ENCODE peak calls at places on chromosomes 16 and 17, in nine cellular contexts. R, S, I, Q, U, N, K, M and J are unnamed samples.
A peak's percentile ranks its signal among the peaks of the same experiment; 100 is the strongest.

GRCh38 chr17:7324438-7324779 is 4.7 kb downstream of the NEURL4 start:
- DNase-seq in R (no peak), S (no peak), I (no peak), Q (no peak), U (no peak), N (no peak), K (no peak), M (no peak), J (no peak)

GRCh38 chr16:30053376-30054015 is 12.1 kb upstream of the ALDOA start:
- DNase-seq in R (no peak), S (no peak), I (no peak), Q (no peak), U (no peak), N (no peak), K (no peak), M (no peak), J (no peak)

GRCh38 chr16:684961-685696 is 995 bp upstream of the JMJD8 start:
- DNase-seq in R (no peak), S (no peak), I (no peak), Q (peak; percentile 43), U (no peak), N (no peak), K (no peak), M (no peak), J (no peak)

GRCh38 chr17:65856865-65857264 is 295.4 kb upstream of the AXIN2 start:
- DNase-seq in R (no peak), S (no peak), I (no peak), Q (no peak), U (no peak), N (no peak), K (no peak), M (no peak), J (no peak)

GRCh38 chr17:866568-867087 is 84.5 kb downstream of the MRM3 start:
- DNase-seq in R (no peak), S (no peak), I (no peak), Q (no peak), U (no peak), N (no peak), K (no peak), M (no peak), J (no peak)

GRCh38 chr16:75420987-75421819 is 12.1 kb downstream of the CFDP1 start:
- DNase-seq in R (no peak), S (peak; percentile 39), I (no peak), Q (peak; percentile 73), U (peak; percentile 80), N (no peak), K (no peak), M (no peak), J (no peak)

GRCh38 chr17:5437721-5438317 is 1.1 kb downstream of the C1QBP start:
- DNase-seq in R (no peak), S (no peak), I (no peak), Q (no peak), U (no peak), N (no peak), K (no peak), M (no peak), J (no peak)

GRCh38 chr17:46984892-46985291 is 5.8 kb upstream of the RPRML start:
- DNase-seq in R (no peak), S (no peak), I (no peak), Q (no peak), U (no peak), N (no peak), K (no peak), M (no peak), J (no peak)

GRCh38 chr16:71383054-71383773 is 24.7 kb downstream of the CALB2 start:
- DNase-seq in R (no peak), S (peak; percentile 58), I (no peak), Q (no peak), U (no peak), N (no peak), K (no peak), M (no peak), J (no peak)

GRCh38 chr16:3740186-3740585 is 22.9 kb upstream of the TRAP1 start:
- DNase-seq in R (no peak), S (no peak), I (no peak), Q (no peak), U (no peak), N (no peak), K (no peak), M (no peak), J (no peak)

GRCh38 chr17:57553525-57553924 is 191.6 kb downstream of the CCDC182 start:
- DNase-seq in R (no peak), S (no peak), I (no peak), Q (no peak), U (no peak), N (no peak), K (no peak), M (no peak), J (no peak)

GRCh38 chr17:82309656-82310570 is 7.5 kb downstream of the CD7 start:
- DNase-seq in R (no peak), S (no peak), I (no peak), Q (no peak), U (no peak), N (no peak), K (no peak), M (no peak), J (no peak)

GRCh38 chr17:15348030-15348429 is 6.6 kb upstream of the TEKT3 start:
- DNase-seq in R (no peak), S (no peak), I (no peak), Q (no peak), U (no peak), N (no peak), K (no peak), M (no peak), J (no peak)

GRCh38 chr17:60901222-60901621 is 223.6 kb downstream of the BCAS3 start:
- DNase-seq in R (no peak), S (no peak), I (no peak), Q (no peak), U (no peak), N (no peak), K (no peak), M (no peak), J (no peak)

GRCh38 chr17:60900688-60901087 is 223.0 kb downstream of the BCAS3 start:
- DNase-seq in R (no peak), S (no peak), I (no peak), Q (no peak), U (no peak), N (no peak), K (no peak), M (no peak), J (no peak)

GRCh38 chr17:60904582-60904981 is 226.9 kb downstream of the BCAS3 start:
- DNase-seq in R (no peak), S (no peak), I (no peak), Q (no peak), U (no peak), N (no peak), K (no peak), M (no peak), J (no peak)

GRCh38 chr17:60901806-60902205 is 224.2 kb downstream of the BCAS3 start:
- DNase-seq in R (no peak), S (no peak), I (no peak), Q (no peak), U (no peak), N (no peak), K (no peak), M (no peak), J (no peak)

DNA sequence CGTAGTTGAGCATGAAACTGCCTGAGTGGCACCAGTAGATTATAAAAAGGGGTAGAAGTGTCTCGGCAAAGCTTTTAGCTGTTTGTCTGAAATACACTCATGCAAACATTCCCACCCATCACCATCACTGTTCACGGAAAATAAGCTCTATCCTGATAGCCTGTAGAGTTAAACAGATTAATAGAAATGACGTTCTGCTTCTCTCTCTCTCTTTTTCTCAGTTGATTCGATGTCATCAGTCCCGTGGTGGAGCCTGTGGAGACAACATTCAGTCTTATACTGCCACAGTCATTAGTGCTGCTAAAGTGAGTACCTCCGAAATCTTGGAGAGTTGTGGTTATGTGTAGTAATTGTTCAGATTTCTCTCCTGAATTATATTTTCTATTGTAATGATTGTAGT is 224.7 kb downstream of the BCAS3 start:
- DNase-seq in R (no peak), S (no peak), I (no peak), Q (no peak), U (no peak), N (no peak), K (no peak), M (no peak), J (no peak)
- H3K27ac ChIP-seq in R (no peak overlapping the region), S (no peak overlapping the region), I (no peak overlapping the region), Q (no peak overlapping the region), U (no peak overlapping the region), N (peak overlapping the region; percentile 71), K (no peak overlapping the region), M (no peak overlapping the region), J (no peak overlapping the region)

GRCh38 chr17:62093188-62094155 is 28.4 kb upstream of the MED13 start:
- DNase-seq in R (no peak), S (no peak), I (no peak), Q (no peak), U (no peak), N (no peak), K (no peak), M (no peak), J (no peak)
- H3K27ac ChIP-seq in R (no peak overlapping the region), S (no peak overlapping the region), I (no peak overlapping the region), Q (no peak overlapping the region), U (no peak overlapping the region), N (no peak overlapping the region), K (no peak overlapping the region), M (no peak overlapping the region), J (no peak overlapping the region)

DNA sequence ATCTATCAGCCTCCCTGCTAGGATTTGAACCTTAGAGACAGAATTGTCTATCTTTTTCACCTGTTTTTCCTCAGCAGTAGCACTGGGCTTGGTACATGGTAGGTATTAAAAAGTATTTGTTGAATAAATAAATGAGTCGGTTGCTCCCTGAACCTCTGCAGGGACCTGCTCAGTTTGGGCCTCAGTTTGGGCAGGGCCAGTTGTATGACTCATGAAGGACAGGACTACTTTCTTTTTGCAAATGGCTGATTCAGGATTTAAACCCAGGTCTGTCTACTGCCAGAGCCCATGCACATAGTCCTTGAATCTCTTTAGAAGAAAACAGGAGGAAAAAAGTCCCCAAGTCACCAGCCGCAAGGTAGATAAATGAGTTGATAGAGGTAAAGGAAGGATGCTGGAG is 3.1 kb downstream of the MMP2 start:
- DNase-seq in R (no peak), S (no peak), I (no peak), Q (no peak), U (no peak), N (no peak), K (no peak), M (no peak), J (no peak)
- H3K27ac ChIP-seq in R (no peak overlapping the region), S (peak overlapping the region; percentile 87), I (no peak overlapping the region), Q (peak overlapping the region; percentile 95), U (no peak overlapping the region), N (peak overlapping the region; percentile 90), K (no peak overlapping the region), M (no peak overlapping the region), J (no peak overlapping the region)

DNA sequence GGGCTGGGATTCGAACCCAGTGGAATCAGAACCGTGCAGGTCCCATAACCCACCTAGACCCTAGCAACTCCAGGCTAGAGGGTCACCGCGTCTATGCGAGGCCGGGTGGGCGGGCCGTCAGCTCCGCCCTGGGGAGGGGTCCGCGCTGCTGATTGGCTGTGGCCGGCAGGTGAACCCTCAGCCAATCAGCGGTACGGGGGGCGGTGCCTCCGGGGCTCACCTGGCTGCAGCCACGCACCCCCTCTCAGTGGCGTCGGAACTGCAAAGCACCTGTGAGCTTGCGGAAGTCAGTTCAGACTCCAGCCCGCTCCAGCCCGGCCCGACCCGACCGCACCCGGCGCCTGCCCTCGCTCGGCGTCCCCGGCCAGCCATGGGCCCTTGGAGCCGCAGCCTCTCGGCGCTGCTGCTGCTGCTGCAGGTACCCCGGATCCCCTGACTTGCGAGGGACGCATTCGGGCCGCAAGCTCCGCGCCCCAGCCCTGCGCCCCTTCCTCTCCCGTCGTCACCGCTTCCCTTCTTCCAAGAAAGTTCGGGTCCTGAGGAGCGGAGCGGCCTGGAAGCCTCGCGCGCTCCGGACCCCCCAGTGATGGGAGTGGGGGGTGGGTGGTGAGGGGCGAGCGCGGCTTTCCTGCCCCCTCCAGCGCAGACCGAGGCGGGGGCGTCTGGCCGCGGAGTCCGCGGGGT is at the start of gene CDH1:
- DNase-seq in R (no peak), S (peak; percentile 94), I (peak; percentile 13), Q (no peak), U (peak; percentile 44), N (no peak), K (no peak), M (peak; percentile 53), J (no peak)
- H3K27ac ChIP-seq in R (no peak within 1 kb of the TSS), S (peak within 1 kb of the TSS; percentile 94), I (no peak within 1 kb of the TSS), Q (no peak within 1 kb of the TSS), U (no peak within 1 kb of the TSS), N (no peak within 1 kb of the TSS), K (no peak within 1 kb of the TSS), M (no peak within 1 kb of the TSS), J (peak within 1 kb of the TSS; percentile 81)